ENCODE peak calls at places on chromosomes 16 and 17, in eight cellular contexts. U is endothelial cell of umbilical vein, O is Peyer's patch, X is uterus, K is adrenal gland, V is testis, M is sigmoid colon, J is right lobe of liver. D is an unnamed sample.
A peak's percentile ranks its signal among the peaks of the same experiment; 100 is the strongest.

GRCh38 chr16:84610385-84610784 is 7.5 kb downstream of the COTL1 start:
- DNase-seq in U (no peak), O (no peak), X (no peak), K (no peak), V (no peak), M (no peak), J (no peak), D (no peak)

GRCh38 chr17:76866774-76867577 is 1.2 kb upstream of the MGAT5B start:
- DNase-seq in U (no peak), O (no peak), X (no peak), K (peak; percentile 22), V (no peak), M (no peak), J (no peak), D (no peak)

GRCh38 chr17:82449883-82450356 is 632 bp downstream of the CYBC1 start:
- DNase-seq in U (no peak), O (no peak), X (no peak), K (no peak), V (no peak), M (no peak), J (no peak), D (no peak)

GRCh38 chr17:59498421-59499307 is 66.7 kb upstream of the DHX40 start:
- DNase-seq in U (no peak), O (no peak), X (no peak), K (no peak), V (no peak), M (no peak), J (no peak), D (no peak)

GRCh38 chr17:41510251-41511065 is 5.0 kb upstream of the KRT13 start:
- DNase-seq in U (no peak), O (no peak), X (no peak), K (no peak), V (no peak), M (no peak), J (no peak), D (no peak)

GRCh38 chr16:15671530-15672117 is 21.6 kb downstream of the NDE1 start:
- DNase-seq in U (no peak), O (no peak), X (no peak), K (no peak), V (no peak), M (no peak), J (no peak), D (no peak)

GRCh38 chr17:42041619-42042018 is 8.8 kb downstream of the C17orf113 start:
- DNase-seq in U (no peak), O (no peak), X (no peak), K (no peak), V (no peak), M (no peak), J (no peak), D (no peak)

GRCh38 chr16:50276128-50276444 is 9.7 kb downstream of the ADCY7 start:
- DNase-seq in U (no peak), O (no peak), X (no peak), K (no peak), V (no peak), M (no peak), J (peak; percentile 51), D (peak; percentile 16)

GRCh38 chr17:51275381-51275780 is 15.0 kb downstream of the UTP18 start:
- DNase-seq in U (no peak), O (no peak), X (no peak), K (no peak), V (no peak), M (no peak), J (no peak), D (no peak)

GRCh38 chr17:18278867-18279266 is 18.4 kb downstream of the MIEF2 start:
- DNase-seq in U (no peak), O (no peak), X (no peak), K (no peak), V (no peak), M (no peak), J (no peak), D (no peak)

GRCh38 chr16:77157773-77158172 is 33.2 kb upstream of the MON1B start:
- DNase-seq in U (no peak), O (no peak), X (no peak), K (no peak), V (no peak), M (no peak), J (no peak), D (no peak)

GRCh38 chr16:74034862-74035261 is 261.8 kb upstream of the PSMD7 start:
- DNase-seq in U (peak; percentile 3), O (no peak), X (no peak), K (no peak), V (peak; percentile 17), M (no peak), J (no peak), D (no peak)

GRCh38 chr16:66927012-66927436 is 1.7 kb upstream of the RRAD start:
- DNase-seq in U (no peak), O (no peak), X (no peak), K (no peak), V (no peak), M (no peak), J (no peak), D (peak; percentile 62)

GRCh38 chr16:84807776-84808175 is 12.0 kb upstream of the CRISPLD2 start:
- DNase-seq in U (no peak), O (no peak), X (no peak), K (no peak), V (no peak), M (no peak), J (peak; percentile 13), D (peak; percentile 13)

GRCh38 chr17:59469786-59470485 is 95.5 kb upstream of the DHX40 start:
- DNase-seq in U (no peak), O (no peak), X (no peak), K (no peak), V (no peak), M (no peak), J (peak; percentile 67), D (no peak)

GRCh38 chr17:45867702-45868101 is 23.0 kb downstream of the SPPL2C start:
- DNase-seq in U (no peak), O (no peak), X (no peak), K (no peak), V (no peak), M (no peak), J (no peak), D (no peak)

GRCh38 chr16:57882797-57883196 is 80.5 kb upstream of the KIFC3 start:
- DNase-seq in U (no peak), O (no peak), X (no peak), K (no peak), V (no peak), M (no peak), J (no peak), D (no peak)

GRCh38 chr16:72474511-72475123 is 302.7 kb upstream of the PMFBP1 start:
- DNase-seq in U (peak; percentile 23), O (no peak), X (no peak), K (no peak), V (no peak), M (no peak), J (no peak), D (no peak)

GRCh38 chr16:79269211-79269863 is 331.2 kb downstream of the MAF start:
- DNase-seq in U (no peak), O (no peak), X (no peak), K (no peak), V (no peak), M (no peak), J (no peak), D (no peak)

GRCh38 chr16:361872-362701 is 8.3 kb downstream of the MRPL28 start:
- DNase-seq in U (peak; percentile 70), O (peak; percentile 90), X (no peak), K (peak; percentile 82), V (peak; percentile 83), M (peak; percentile 85), J (peak; percentile 81), D (peak; percentile 75)

GRCh38 chr17:38325221-38325851 is 18.4 kb downstream of the GPR179 start:
- DNase-seq in U (no peak), O (peak; percentile 2), X (no peak), K (no peak), V (no peak), M (no peak), J (no peak), D (no peak)

GRCh38 chr17:53462393-53462811 is 360.3 kb upstream of the KIF2B start:
- DNase-seq in U (peak; percentile 40), O (no peak), X (no peak), K (no peak), V (no peak), M (no peak), J (no peak), D (no peak)

GRCh38 chr17:51015145-51015558 is 105.5 kb downstream of the SPAG9 start:
- DNase-seq in U (peak; percentile 42), O (no peak), X (no peak), K (no peak), V (no peak), M (no peak), J (no peak), D (no peak)

GRCh38 chr17:47728214-47728877 is 4.7 kb upstream of the TBX21 start:
- DNase-seq in U (no peak), O (no peak), X (no peak), K (no peak), V (no peak), M (no peak), J (no peak), D (no peak)

GRCh38 chr16:55061126-55061525 is 130.5 kb downstream of the IRX5 start:
- DNase-seq in U (no peak), O (peak; percentile 26), X (no peak), K (no peak), V (no peak), M (peak; percentile 50), J (no peak), D (no peak)

GRCh38 chr17:14950216-14950615 is 314.9 kb downstream of the PMP22 start:
- DNase-seq in U (no peak), O (no peak), X (no peak), K (no peak), V (no peak), M (no peak), J (no peak), D (no peak)

GRCh38 chr16:1740781-1741490 is 30.4 kb downstream of the NME3 start:
- DNase-seq in U (no peak), O (no peak), X (no peak), K (no peak), V (no peak), M (no peak), J (no peak), D (no peak)

GRCh38 chr16:87689956-87690465 is 75.8 kb downstream of the KLHDC4 start:
- DNase-seq in U (no peak), O (no peak), X (no peak), K (no peak), V (no peak), M (no peak), J (no peak), D (no peak)
- TF ChIP-seq POLR2A in U (no peak), O (no peak), X (no peak), K (no peak), V (no peak), M (no peak), J (no peak), D (no peak)

GRCh38 chr17:8375738-8376259 is 705 bp downstream of the KRABD2 start:
- DNase-seq in U (no peak), O (no peak), X (no peak), K (peak; percentile 62), V (no peak), M (no peak), J (no peak), D (no peak)
- H3K4me3 ChIP-seq in U (peak overlapping the region; percentile 45), O (peak overlapping the region; percentile 79), X (peak overlapping the region; percentile 71), K (peak overlapping the region; percentile 57), V (peak overlapping the region; percentile 90), M (peak overlapping the region; percentile 67), J (peak overlapping the region; percentile 73), D (peak overlapping the region; percentile 88)

GRCh38 chr17:62017496-62017895 is 47.6 kb downstream of the MED13 start:
- DNase-seq in U (peak; percentile 39), O (no peak), X (no peak), K (no peak), V (no peak), M (no peak), J (no peak), D (no peak)
- H3K36me3 ChIP-seq in U (no peaks in the 10 kb centered on the region), O (no peaks in the 10 kb centered on the region), X (no peaks in the 10 kb centered on the region), K (no peaks in the 10 kb centered on the region), V (no peaks in the 10 kb centered on the region), M (peaks cover 63% of the 10 kb centered on the region), J (no peaks in the 10 kb centered on the region), D (peaks cover 72% of the 10 kb centered on the region)

GRCh38 chr17:2592974-2593845 is at the start of gene PAFAH1B1:
- DNase-seq in U (peak; percentile 90), O (peak; percentile 95), X (peak; percentile 86), K (peak; percentile 91), V (peak; percentile 91), M (peak; percentile 94), J (peak; percentile 95), D (peak; percentile 96)
- TF ChIP-seq POLR2A in U (peak; percentile 88), O (peak; percentile 90), X (peak; percentile 78), K (peak; percentile 68), V (peak; percentile 29), M (peak; percentile 26), J (peak; percentile 86), D (peak; percentile 81)

D was measured in heart left ventricle.